ENCODE peak calls at places on chromosome 5, in four cellular contexts. B, V, Y and P are unnamed samples.

GRCh38 chr5:137666109-137666850 is 69.6 kb downstream of the KLHL3 start:
- DNase-seq in B (peak), V (no peak), Y (no peak), P (no peak)

GRCh38 chr5:56168066-56168478 is 65.1 kb downstream of the ANKRD55 start:
- DNase-seq in B (no peak), V (no peak), Y (no peak), P (no peak)

GRCh38 chr5:60382761-60383160 is 317.2 kb downstream of the DEPDC1B start:
- DNase-seq in B (peak), V (no peak), Y (no peak), P (peak)

GRCh38 chr5:143051244-143052058 is 281.3 kb downstream of the ARHGAP26 start:
- DNase-seq in B (no peak), V (peak), Y (no peak), P (peak)

GRCh38 chr5:73170522-73170921 is 2.5 kb upstream of the TMEM174 start:
- DNase-seq in B (no peak), V (peak), Y (peak), P (peak)

GRCh38 chr5:78541058-78541624 is 107.4 kb downstream of the LHFPL2 start:
- DNase-seq in B (no peak), V (no peak), Y (no peak), P (no peak)

GRCh38 chr5:133950821-133951612 is 17.4 kb downstream of the C5orf15 start:
- DNase-seq in B (no peak), V (no peak), Y (no peak), P (no peak)

GRCh38 chr5:103232393-103232999 is 26.1 kb upstream of the MACIR start:
- DNase-seq in B (no peak), V (peak), Y (peak), P (peak)

GRCh38 chr5:173697931-173698579 is 81.6 kb upstream of the BOD1 start:
- DNase-seq in B (no peak), V (no peak), Y (no peak), P (no peak)

GRCh38 chr5:150377964-150378694 is 20.6 kb downstream of the TCOF1 start:
- DNase-seq in B (no peak), V (no peak), Y (no peak), P (no peak)

GRCh38 chr5:62718368-62718767 is 139.7 kb downstream of the LRRC70 start:
- DNase-seq in B (no peak), V (no peak), Y (no peak), P (no peak)

GRCh38 chr5:65750938-65751337 is 28.9 kb downstream of the NLN start:
- DNase-seq in B (no peak), V (no peak), Y (no peak), P (no peak)

GRCh38 chr5:90940227-90940995 is 381.8 kb downstream of the ADGRV1 start:
- DNase-seq in B (peak), V (no peak), Y (no peak), P (peak)

GRCh38 chr5:66860199-66860975 is 264.2 kb downstream of the MAST4 start:
- DNase-seq in B (no peak), V (no peak), Y (no peak), P (no peak)

GRCh38 chr5:15993934-15994333 is 185.7 kb downstream of the MARCHF11 start:
- DNase-seq in B (no peak), V (no peak), Y (no peak), P (no peak)

GRCh38 chr5:179755022-179755421 is 22.4 kb downstream of the MAML1 start:
- DNase-seq in B (no peak), V (peak), Y (no peak), P (no peak)

GRCh38 chr5:57094753-57095683 is 78.8 kb upstream of the GPBP1 start:
- DNase-seq in B (no peak), V (peak), Y (no peak), P (no peak)

GRCh38 chr5:1966461-1966860 is 83.7 kb upstream of the IRX4 start:
- DNase-seq in B (no peak), V (no peak), Y (no peak), P (no peak)

GRCh38 chr5:151383011-151383410 is 35.7 kb upstream of the SLC36A2 start:
- DNase-seq in B (no peak), V (no peak), Y (no peak), P (no peak)

GRCh38 chr5:2460098-2460497 is 291.4 kb downstream of the IRX2 start:
- DNase-seq in B (no peak), V (no peak), Y (no peak), P (no peak)

GRCh38 chr5:42515504-42515903 is 92.3 kb downstream of the GHR start:
- DNase-seq in B (no peak), V (peak), Y (no peak), P (no peak)

GRCh38 chr5:66829826-66830225 is 233.6 kb downstream of the MAST4 start:
- DNase-seq in B (no peak), V (no peak), Y (no peak), P (no peak)

GRCh38 chr5:9601055-9601739 is 29.0 kb downstream of the TAS2R1 start:
- DNase-seq in B (no peak), V (no peak), Y (no peak), P (no peak)

GRCh38 chr5:179607449-179607931 is 16.0 kb downstream of the HNRNPH1 start:
- DNase-seq in B (no peak), V (no peak), Y (no peak), P (no peak)

GRCh38 chr5:137186759-137187461 is 312.2 kb downstream of the SPOCK1 start:
- DNase-seq in B (no peak), V (no peak), Y (no peak), P (no peak)

GRCh38 chr5:109938453-109938852 is 248.7 kb downstream of the MAN2A1 start:
- DNase-seq in B (no peak), V (peak), Y (no peak), P (no peak)

GRCh38 chr5:66554211-66554610 is 42.0 kb upstream of the MAST4 start:
- DNase-seq in B (peak), V (no peak), Y (no peak), P (no peak)

GRCh38 chr5:158115468-158115867 is 256.5 kb upstream of the CLINT1 start:
- DNase-seq in B (no peak), V (no peak), Y (no peak), P (no peak)

GRCh38 chr5:37888476-37888875 is 48.6 kb upstream of the GDNF start:
- DNase-seq in B (no peak), V (no peak), Y (no peak), P (no peak)

DNA sequence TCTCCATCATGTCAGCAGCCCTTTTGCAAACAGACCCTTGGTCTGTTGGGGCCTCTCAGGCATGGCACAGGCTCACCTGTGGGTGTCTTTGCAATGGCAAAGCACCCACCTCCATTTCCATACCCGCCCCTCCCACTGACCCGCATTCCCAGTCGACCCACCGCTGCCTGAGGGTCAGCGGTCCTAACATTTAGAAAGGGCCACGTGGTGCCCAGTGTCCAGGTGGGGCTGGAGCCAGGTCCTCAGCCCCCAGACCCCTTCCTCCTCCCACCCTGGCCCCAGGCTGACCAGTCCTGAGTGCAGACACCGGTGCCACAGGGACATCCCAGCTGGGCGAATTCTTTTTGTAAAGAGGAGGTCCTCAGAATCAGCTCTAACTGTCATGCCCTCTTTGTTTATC is 43.3 kb upstream of the CEP72 start:
- DNase-seq in B (no peak), V (no peak), Y (no peak), P (no peak)
- TF ChIP-seq FOXK2 in B (no peak), V (no peak), Y (no peak), P (no peak)

GRCh38 chr5:54090495-54091084 is 219.8 kb downstream of the ARL15 start:
- DNase-seq in B (no peak), V (peak), Y (peak), P (peak)
- TF ChIP-seq FOXK2 in B (no peak), V (no peak), Y (no peak), P (no peak)

GRCh38 chr5:127761869-127762268 is 58.7 kb downstream of the CCDC192 start:
- DNase-seq in B (no peak), V (no peak), Y (no peak), P (no peak)

GRCh38 chr5:127758884-127759283 is 55.7 kb downstream of the CCDC192 start:
- DNase-seq in B (no peak), V (no peak), Y (no peak), P (no peak)

GRCh38 chr5:127766556-127767335 is 63.6 kb downstream of the CCDC192 start:
- DNase-seq in B (no peak), V (no peak), Y (no peak), P (no peak)

GRCh38 chr5:127757576-127757975 is 54.4 kb downstream of the CCDC192 start:
- DNase-seq in B (peak), V (no peak), Y (no peak), P (peak)

DNA sequence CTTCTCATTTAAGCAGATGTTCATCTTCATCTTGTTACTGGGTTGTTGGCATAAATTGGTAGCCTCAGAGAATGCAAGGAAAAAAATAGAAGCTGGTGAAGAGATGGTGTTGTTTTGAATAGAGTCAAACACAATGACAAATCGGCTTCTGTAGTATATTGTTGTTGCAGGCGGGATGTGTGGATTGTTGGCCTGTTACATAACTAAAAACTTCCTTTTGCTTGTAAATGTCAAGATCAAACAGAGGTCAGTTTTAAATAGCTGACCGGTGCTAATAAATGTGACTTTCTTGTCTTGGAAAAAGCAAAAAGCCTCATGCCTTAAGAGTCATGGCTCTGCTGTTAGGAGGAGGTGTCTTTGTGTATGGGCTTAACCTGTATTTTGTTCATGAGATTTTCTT is 59.2 kb downstream of the CCDC192 start:
- DNase-seq in B (no peak), V (no peak), Y (no peak), P (no peak)
- TF ChIP-seq FOXK2 in B (no peak), V (no peak), Y (no peak), P (no peak)

DNA sequence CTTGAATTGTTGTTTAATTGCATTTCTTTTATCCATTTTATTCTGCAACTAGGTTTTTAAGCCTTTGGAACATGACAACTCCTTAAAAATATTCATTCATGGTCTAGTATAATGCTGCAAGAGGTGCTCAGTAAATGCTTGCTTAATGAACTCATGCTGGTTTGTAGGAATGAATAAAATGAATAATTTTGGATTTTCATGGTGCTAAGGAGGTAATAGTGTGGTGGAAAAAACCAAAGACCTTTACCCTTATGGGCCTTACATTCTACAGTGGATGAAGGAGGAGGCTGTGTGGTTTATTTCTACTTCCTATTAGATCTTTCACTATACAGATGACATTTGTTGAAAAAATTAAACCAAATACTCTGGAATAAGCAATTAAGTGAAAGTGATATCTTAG is 43.4 kb downstream of the LRRTM2 start:
- DNase-seq in B (no peak), V (no peak), Y (no peak), P (no peak)
- TF ChIP-seq FOXK2 in B (no peak), V (no peak), Y (no peak), P (no peak)

GRCh38 chr5:154140381-154140780 is 50.2 kb upstream of the GALNT10 start:
- DNase-seq in B (no peak), V (no peak), Y (no peak), P (no peak)

GRCh38 chr5:154141686-154142300 is 48.7 kb upstream of the GALNT10 start:
- DNase-seq in B (no peak), V (no peak), Y (no peak), P (peak)

GRCh38 chr5:154135125-154135524 is 55.4 kb upstream of the GALNT10 start:
- DNase-seq in B (no peak), V (no peak), Y (peak), P (no peak)

GRCh38 chr5:154136141-154136540 is 54.4 kb upstream of the GALNT10 start:
- DNase-seq in B (no peak), V (no peak), Y (no peak), P (no peak)

DNA sequence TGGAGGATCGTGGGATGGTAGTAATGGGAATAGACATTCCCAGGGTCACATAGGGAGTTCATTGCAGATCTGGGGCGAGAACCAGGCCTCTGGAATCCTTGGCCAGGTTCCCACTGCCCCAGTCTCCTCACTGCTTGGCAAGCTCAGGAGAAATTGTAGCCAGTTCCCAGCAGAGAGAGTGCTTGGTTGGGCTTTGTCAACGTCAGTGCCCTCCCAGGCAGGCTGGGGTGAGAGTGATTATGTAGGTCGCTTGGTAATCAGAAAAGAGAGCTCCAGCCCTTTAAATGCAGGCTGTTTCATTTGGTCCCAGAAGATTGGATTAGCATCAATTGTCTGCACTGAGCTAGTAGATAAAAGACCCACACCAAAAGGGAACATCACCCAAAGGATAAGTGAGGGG is 51.8 kb upstream of the GALNT10 start:
- DNase-seq in B (no peak), V (no peak), Y (no peak), P (no peak)
- TF ChIP-seq FOXK2 in B (no peak), V (no peak), Y (no peak), P (no peak)

DNA sequence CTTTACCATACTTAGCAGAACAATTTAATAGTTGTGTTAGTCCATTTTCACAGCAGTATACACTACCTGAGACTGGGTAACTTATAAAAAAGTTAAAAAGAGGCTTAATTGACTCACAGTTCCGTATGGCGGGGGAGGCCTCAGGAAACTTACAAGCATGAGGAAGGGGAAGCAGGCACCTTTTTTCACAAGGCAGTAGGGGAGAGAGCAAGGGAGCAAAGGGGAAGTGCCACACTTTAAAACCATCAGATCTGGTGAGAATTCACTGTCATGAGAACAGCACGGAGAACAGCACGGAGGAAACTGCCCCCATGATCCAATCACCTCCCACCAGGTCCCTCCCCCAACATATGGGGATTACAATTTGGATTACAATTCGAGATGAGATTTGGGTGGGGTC is 269.9 kb downstream of the MTRR start:
- DNase-seq in B (no peak), V (no peak), Y (no peak), P (no peak)
- TF ChIP-seq FOXK2 in B (no peak), V (no peak), Y (no peak), P (no peak)